ENCODE peak calls at places on chromosomes 4 and X, in nine cellular contexts. L is HCT116, P is A549, V is GM23338, M is K562, F is Panc1, O is SK-N-SH, W is HL-60, U is HepG2. K is an unnamed sample.
A peak's percentile ranks its signal among the peaks of the same experiment; 100 is the strongest.

GRCh38 chr4:58749206-58749605 is 1639.0 kb upstream of the IGFBP7 start:
- DNase-seq in L (no peak), P (no peak), V (no peak), M (no peak), F (no peak), O (no peak), W (no peak), U (peak; percentile 2), K (no peak)

GRCh38 chr4:139838811-139839210 is 173.2 kb downstream of the MGST2 start:
- DNase-seq in L (no peak), P (no peak), V (no peak), M (no peak), F (no peak), O (no peak), W (no peak), U (no peak), K (no peak)

GRCh38 chrX:155188786-155189185 is 27.5 kb upstream of the VBP1 start:
- DNase-seq in L (no peak), P (no peak), V (no peak), M (no peak), F (no peak), O (no peak), W (peak; percentile 90), U (no peak), K (no peak)

GRCh38 chr4:24210332-24210902 is 320.6 kb upstream of the PPARGC1A start:
- DNase-seq in L (no peak), P (peak; percentile 62), V (no peak), M (no peak), F (no peak), O (no peak), W (no peak), U (no peak), K (no peak)

GRCh38 chr4:145909773-145910172 is 28.9 kb downstream of the ZNF827 start:
- DNase-seq in L (no peak), P (peak; percentile 6), V (no peak), M (no peak), F (no peak), O (no peak), W (no peak), U (no peak), K (no peak)

GRCh38 chrX:2316534-2316933 is 184.2 kb downstream of the DHRSX start:
- DNase-seq in L (no peak), P (no peak), V (no peak), M (no peak), F (no peak), O (no peak), W (no peak), U (peak; percentile 10), K (no peak)

GRCh38 chr4:2570036-2570435 is 33.6 kb downstream of the FAM193A start:
- DNase-seq in L (no peak), P (no peak), V (no peak), M (no peak), F (no peak), O (no peak), W (no peak), U (no peak), K (no peak)

GRCh38 chrX:9847071-9847470 is 60.8 kb downstream of the SHROOM2 start:
- DNase-seq in L (no peak), P (peak; percentile 37), V (no peak), M (no peak), F (no peak), O (no peak), W (no peak), U (peak; percentile 74), K (no peak)

GRCh38 chr4:7428261-7429068 is 6.3 kb downstream of the PSAPL1 start:
- DNase-seq in L (no peak), P (no peak), V (peak; percentile 45), M (no peak), F (no peak), O (peak; percentile 22), W (no peak), U (no peak), K (no peak)

GRCh38 chrX:40127052-40127451 is 29.3 kb upstream of the BCOR start:
- DNase-seq in L (no peak), P (no peak), V (no peak), M (no peak), F (no peak), O (no peak), W (peak; percentile 86), U (no peak), K (no peak)

GRCh38 chr4:14345356-14345775 is 656.9 kb upstream of the CPEB2 start:
- DNase-seq in L (no peak), P (no peak), V (no peak), M (no peak), F (no peak), O (no peak), W (peak; percentile 3), U (no peak), K (no peak)

GRCh38 chr4:24794916-24795665 is at the start of gene SOD3:
- DNase-seq in L (no peak), P (no peak), V (peak; percentile 91), M (peak; percentile 46), F (no peak), O (no peak), W (no peak), U (peak; percentile 18), K (no peak)

GRCh38 chr4:38600575-38600974 is 63.4 kb upstream of the KLF3 start:
- DNase-seq in L (no peak), P (no peak), V (no peak), M (no peak), F (no peak), O (no peak), W (peak; percentile 30), U (no peak), K (no peak)

GRCh38 chrX:154824638-154825037 is 9.8 kb downstream of the SMIM9 start:
- DNase-seq in L (no peak), P (no peak), V (no peak), M (no peak), F (no peak), O (no peak), W (no peak), U (no peak), K (no peak)

GRCh38 chr4:1404573-1405248 is 1.5 kb downstream of the NKX1-1 start:
- DNase-seq in L (no peak), P (no peak), V (peak; percentile 58), M (no peak), F (no peak), O (peak; percentile 56), W (no peak), U (no peak), K (no peak)

GRCh38 chrX:150759568-150760416 is 66.6 kb downstream of the MTMR1 start:
- DNase-seq in L (no peak), P (no peak), V (no peak), M (no peak), F (no peak), O (no peak), W (no peak), U (no peak), K (no peak)

GRCh38 chrX:34805951-34806350 is 136.6 kb upstream of the FAM47B start:
- DNase-seq in L (no peak), P (no peak), V (no peak), M (no peak), F (no peak), O (no peak), W (no peak), U (no peak), K (no peak)

GRCh38 chrX:27728291-27728690 is 79.5 kb upstream of the MAGEB10 start:
- DNase-seq in L (peak; percentile 23), P (peak; percentile 2), V (no peak), M (no peak), F (no peak), O (no peak), W (no peak), U (no peak), K (no peak)

GRCh38 chr4:112150920-112151319 is 5.7 kb downstream of the FAM241A start:
- DNase-seq in L (no peak), P (no peak), V (no peak), M (no peak), F (no peak), O (no peak), W (no peak), U (no peak), K (no peak)
- TF ChIP-seq REST in L (no peak), P (no peak), V (no peak), M (no peak), F (no peak), O (no peak), W (no peak), U (no peak), K (no peak)

GRCh38 chr4:83276299-83277040 is 8.1 kb downstream of the COQ2 start:
- DNase-seq in L (no peak), P (no peak), V (no peak), M (no peak), F (no peak), O (no peak), W (no peak), U (no peak), K (no peak)

GRCh38 chr4:83282049-83282535 is 2.5 kb downstream of the COQ2 start:
- DNase-seq in L (peak; percentile 58), P (peak; percentile 52), V (peak; percentile 64), M (peak; percentile 40), F (no peak), O (peak; percentile 44), W (peak; percentile 64), U (peak; percentile 53), K (no peak)

GRCh38 chr4:83284161-83285021 is at the start of gene COQ2:
- DNase-seq in L (peak; percentile 79), P (peak; percentile 92), V (peak; percentile 96), M (peak; percentile 95), F (peak; percentile 60), O (peak; percentile 95), W (peak; percentile 97), U (peak; percentile 86), K (no peak)

GRCh38 chr4:83285022-83285387 is 407 bp upstream of the COQ2 start:
- DNase-seq in L (no peak), P (peak; percentile 54), V (peak; percentile 47), M (peak; percentile 46), F (no peak), O (peak; percentile 23), W (peak; percentile 88), U (no peak), K (no peak)

DNA sequence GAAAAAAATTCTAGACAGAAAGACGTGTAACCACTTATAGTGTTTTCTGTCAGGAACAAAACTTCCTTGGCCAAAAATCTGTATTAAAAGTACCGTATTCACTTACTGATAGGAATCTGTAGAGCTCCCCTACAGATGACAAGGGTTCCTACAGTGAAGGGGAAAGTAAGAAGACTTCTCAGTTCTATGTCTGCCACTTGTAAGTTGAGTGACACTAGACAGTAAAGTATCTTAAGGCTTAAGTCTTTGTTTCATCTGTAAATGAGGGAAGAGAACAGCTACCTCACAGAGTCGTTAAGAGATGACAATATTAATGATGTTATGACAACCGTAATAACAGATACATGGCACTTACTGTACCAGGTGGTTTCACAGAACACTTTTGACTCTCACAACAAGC is 3.3 kb downstream of the COQ2 start:
- DNase-seq in L (no peak), P (peak; percentile 6), V (peak; percentile 2), M (no peak), F (no peak), O (no peak), W (no peak), U (no peak), K (no peak)
- TF ChIP-seq REST in L (no peak), P (no peak), V (no peak), M (no peak), F (no peak), O (no peak), W (no peak), U (no peak), K (no peak)

GRCh38 chrX:5674036-5674435 is 554.6 kb downstream of the NLGN4X start:
- DNase-seq in L (no peak), P (no peak), V (no peak), M (no peak), F (no peak), O (no peak), W (no peak), U (no peak), K (no peak)
- TF ChIP-seq REST in L (no peak), P (no peak), V (no peak), M (no peak), F (no peak), O (no peak), W (no peak), U (no peak), K (no peak)

GRCh38 chrX:131572372-131573014 is 28.6 kb downstream of the OR13H1 start:
- DNase-seq in L (peak; percentile 37), P (peak; percentile 40), V (no peak), M (no peak), F (no peak), O (no peak), W (no peak), U (no peak), K (no peak)
- TF ChIP-seq REST in L (no peak), P (no peak), V (no peak), M (no peak), F (no peak), O (no peak), W (no peak), U (no peak), K (no peak)